ENCODE peak calls at places on chromosomes 6 and 20, in nine cellular contexts. One of them, this sample, is unnamed.

GRCh38 chr20:3658708-3659491 is 4.3 kb downstream of the GFRA4 start:
- DNase-seq in HTR-8/SVneo: no peak
- DNase-seq in iPS-NIHi11: no peak
- DNase-seq in fibroblast of lung: no peak
- DNase-seq in renal cortical epithelial cell: no peak
- DNase-seq in glutamatergic neuron: peak; percentile 41
- DNase-seq in Daoy: peak; percentile 15
- DNase-seq in nephron progenitor cell: no peak
- DNase-seq in activated T-cell treated with anti-CD3 and anti-CD28 coated beads for 4 hours: no peak
- DNase-seq in this sample: no peak

GRCh38 chr6:106448000-106448426 is 87.5 kb downstream of the CRYBG1 start:
- DNase-seq in HTR-8/SVneo: no peak
- DNase-seq in iPS-NIHi11: no peak
- DNase-seq in fibroblast of lung: no peak
- DNase-seq in renal cortical epithelial cell: peak; percentile 19
- DNase-seq in glutamatergic neuron: no peak
- DNase-seq in Daoy: no peak
- DNase-seq in nephron progenitor cell: no peak
- DNase-seq in activated T-cell treated with anti-CD3 and anti-CD28 coated beads for 4 hours: no peak
- DNase-seq in this sample: no peak

GRCh38 chr6:14903176-14904088 is 342.4 kb upstream of the JARID2 start:
- DNase-seq in HTR-8/SVneo: no peak
- DNase-seq in iPS-NIHi11: no peak
- DNase-seq in fibroblast of lung: no peak
- DNase-seq in renal cortical epithelial cell: no peak
- DNase-seq in glutamatergic neuron: no peak
- DNase-seq in Daoy: no peak
- DNase-seq in nephron progenitor cell: no peak
- DNase-seq in activated T-cell treated with anti-CD3 and anti-CD28 coated beads for 4 hours: no peak
- DNase-seq in this sample: no peak

GRCh38 chr6:30450908-30451818 is 38.1 kb upstream of the HLA-E start:
- DNase-seq in HTR-8/SVneo: no peak
- DNase-seq in iPS-NIHi11: peak; percentile 39
- DNase-seq in fibroblast of lung: peak; percentile 74
- DNase-seq in renal cortical epithelial cell: peak; percentile 71
- DNase-seq in glutamatergic neuron: no peak
- DNase-seq in Daoy: peak; percentile 81
- DNase-seq in nephron progenitor cell: peak; percentile 30
- DNase-seq in activated T-cell treated with anti-CD3 and anti-CD28 coated beads for 4 hours: no peak
- DNase-seq in this sample: no peak

GRCh38 chr6:44051516-44051915 is 75.7 kb downstream of the MRPL14 start:
- DNase-seq in HTR-8/SVneo: no peak
- DNase-seq in iPS-NIHi11: no peak
- DNase-seq in fibroblast of lung: peak; percentile 84
- DNase-seq in renal cortical epithelial cell: peak; percentile 92
- DNase-seq in glutamatergic neuron: no peak
- DNase-seq in Daoy: peak; percentile 93
- DNase-seq in nephron progenitor cell: no peak
- DNase-seq in activated T-cell treated with anti-CD3 and anti-CD28 coated beads for 4 hours: no peak
- DNase-seq in this sample: no peak

GRCh38 chr6:55617272-55617671 is 38.3 kb upstream of the HMGCLL1 start:
- DNase-seq in HTR-8/SVneo: no peak
- DNase-seq in iPS-NIHi11: peak; percentile 35
- DNase-seq in fibroblast of lung: peak; percentile 65
- DNase-seq in renal cortical epithelial cell: peak; percentile 34
- DNase-seq in glutamatergic neuron: no peak
- DNase-seq in Daoy: peak; percentile 51
- DNase-seq in nephron progenitor cell: peak; percentile 19
- DNase-seq in activated T-cell treated with anti-CD3 and anti-CD28 coated beads for 4 hours: no peak
- DNase-seq in this sample: no peak

GRCh38 chr6:71473908-71474307 is 185.3 kb downstream of the OGFRL1 start:
- DNase-seq in HTR-8/SVneo: no peak
- DNase-seq in iPS-NIHi11: no peak
- DNase-seq in fibroblast of lung: peak; percentile 95
- DNase-seq in renal cortical epithelial cell: peak; percentile 99
- DNase-seq in glutamatergic neuron: no peak
- DNase-seq in Daoy: peak; percentile 98
- DNase-seq in nephron progenitor cell: no peak
- DNase-seq in activated T-cell treated with anti-CD3 and anti-CD28 coated beads for 4 hours: no peak
- DNase-seq in this sample: no peak

GRCh38 chr6:72636786-72637185 is 14.9 kb downstream of the KCNQ5 start:
- DNase-seq in HTR-8/SVneo: no peak
- DNase-seq in iPS-NIHi11: no peak
- DNase-seq in fibroblast of lung: no peak
- DNase-seq in renal cortical epithelial cell: peak; percentile 37
- DNase-seq in glutamatergic neuron: no peak
- DNase-seq in Daoy: no peak
- DNase-seq in nephron progenitor cell: no peak
- DNase-seq in activated T-cell treated with anti-CD3 and anti-CD28 coated beads for 4 hours: no peak
- DNase-seq in this sample: no peak

GRCh38 chr6:34027939-34028441 is 117.9 kb downstream of the GRM4 start:
- DNase-seq in HTR-8/SVneo: no peak
- DNase-seq in iPS-NIHi11: no peak
- DNase-seq in fibroblast of lung: no peak
- DNase-seq in renal cortical epithelial cell: no peak
- DNase-seq in glutamatergic neuron: no peak
- DNase-seq in Daoy: no peak
- DNase-seq in nephron progenitor cell: no peak
- DNase-seq in activated T-cell treated with anti-CD3 and anti-CD28 coated beads for 4 hours: no peak
- DNase-seq in this sample: no peak

GRCh38 chr6:119174879-119175817 is 96.7 kb upstream of the FAM184A start:
- DNase-seq in HTR-8/SVneo: no peak
- DNase-seq in iPS-NIHi11: no peak
- DNase-seq in fibroblast of lung: peak; percentile 51
- DNase-seq in renal cortical epithelial cell: peak; percentile 41
- DNase-seq in glutamatergic neuron: no peak
- DNase-seq in Daoy: no peak
- DNase-seq in nephron progenitor cell: no peak
- DNase-seq in activated T-cell treated with anti-CD3 and anti-CD28 coated beads for 4 hours: no peak
- DNase-seq in this sample: no peak

GRCh38 chr6:108359901-108360882 is 65.3 kb downstream of the AFG1L start:
- DNase-seq in HTR-8/SVneo: no peak
- DNase-seq in iPS-NIHi11: no peak
- DNase-seq in fibroblast of lung: no peak
- DNase-seq in renal cortical epithelial cell: peak; percentile 25
- DNase-seq in glutamatergic neuron: no peak
- DNase-seq in Daoy: peak; percentile 5
- DNase-seq in nephron progenitor cell: no peak
- DNase-seq in activated T-cell treated with anti-CD3 and anti-CD28 coated beads for 4 hours: no peak
- DNase-seq in this sample: no peak

GRCh38 chr6:52573295-52573694 is 3.6 kb downstream of the TRAM2 start:
- DNase-seq in HTR-8/SVneo: peak; percentile 58
- DNase-seq in iPS-NIHi11: peak; percentile 28
- DNase-seq in fibroblast of lung: no peak
- DNase-seq in renal cortical epithelial cell: peak; percentile 62
- DNase-seq in glutamatergic neuron: no peak
- DNase-seq in Daoy: no peak
- DNase-seq in nephron progenitor cell: peak; percentile 16
- DNase-seq in activated T-cell treated with anti-CD3 and anti-CD28 coated beads for 4 hours: no peak
- DNase-seq in this sample: peak; percentile 63

GRCh38 chr6:93418113-93418447 is 1.3 kb downstream of the EPHA7 start:
- DNase-seq in HTR-8/SVneo: no peak
- DNase-seq in iPS-NIHi11: peak; percentile 6
- DNase-seq in fibroblast of lung: no peak
- DNase-seq in renal cortical epithelial cell: no peak
- DNase-seq in glutamatergic neuron: no peak
- DNase-seq in Daoy: no peak
- DNase-seq in nephron progenitor cell: no peak
- DNase-seq in activated T-cell treated with anti-CD3 and anti-CD28 coated beads for 4 hours: no peak
- DNase-seq in this sample: no peak

GRCh38 chr6:134557509-134557908 is 239.6 kb upstream of the SGK1 start:
- DNase-seq in HTR-8/SVneo: no peak
- DNase-seq in iPS-NIHi11: no peak
- DNase-seq in fibroblast of lung: no peak
- DNase-seq in renal cortical epithelial cell: no peak
- DNase-seq in glutamatergic neuron: no peak
- DNase-seq in Daoy: no peak
- DNase-seq in nephron progenitor cell: no peak
- DNase-seq in activated T-cell treated with anti-CD3 and anti-CD28 coated beads for 4 hours: no peak
- DNase-seq in this sample: no peak

GRCh38 chr20:14599613-14600012 is 262.2 kb upstream of the FLRT3 start:
- DNase-seq in HTR-8/SVneo: no peak
- DNase-seq in iPS-NIHi11: no peak
- DNase-seq in fibroblast of lung: no peak
- DNase-seq in renal cortical epithelial cell: no peak
- DNase-seq in glutamatergic neuron: no peak
- DNase-seq in Daoy: no peak
- DNase-seq in nephron progenitor cell: no peak
- DNase-seq in activated T-cell treated with anti-CD3 and anti-CD28 coated beads for 4 hours: no peak
- DNase-seq in this sample: no peak

GRCh38 chr6:113696960-113697359 is 160.2 kb upstream of the MARCKS start:
- DNase-seq in HTR-8/SVneo: no peak
- DNase-seq in iPS-NIHi11: no peak
- DNase-seq in fibroblast of lung: no peak
- DNase-seq in renal cortical epithelial cell: no peak
- DNase-seq in glutamatergic neuron: no peak
- DNase-seq in Daoy: no peak
- DNase-seq in nephron progenitor cell: no peak
- DNase-seq in activated T-cell treated with anti-CD3 and anti-CD28 coated beads for 4 hours: no peak
- DNase-seq in this sample: no peak

GRCh38 chr20:32634041-32634805 is 39.5 kb downstream of the C20orf203 start:
- DNase-seq in HTR-8/SVneo: no peak
- DNase-seq in iPS-NIHi11: no peak
- DNase-seq in fibroblast of lung: peak; percentile 45
- DNase-seq in renal cortical epithelial cell: no peak
- DNase-seq in glutamatergic neuron: no peak
- DNase-seq in Daoy: no peak
- DNase-seq in nephron progenitor cell: no peak
- DNase-seq in activated T-cell treated with anti-CD3 and anti-CD28 coated beads for 4 hours: no peak
- DNase-seq in this sample: no peak

GRCh38 chr6:148507774-148508173 is 165.1 kb downstream of the SASH1 start:
- DNase-seq in HTR-8/SVneo: no peak
- DNase-seq in iPS-NIHi11: no peak
- DNase-seq in fibroblast of lung: peak; percentile 79
- DNase-seq in renal cortical epithelial cell: no peak
- DNase-seq in glutamatergic neuron: no peak
- DNase-seq in Daoy: no peak
- DNase-seq in nephron progenitor cell: no peak
- DNase-seq in activated T-cell treated with anti-CD3 and anti-CD28 coated beads for 4 hours: no peak
- DNase-seq in this sample: no peak

GRCh38 chr20:37161830-37162549 is 17.1 kb upstream of the RPN2 start:
- DNase-seq in HTR-8/SVneo: no peak
- DNase-seq in iPS-NIHi11: no peak
- DNase-seq in fibroblast of lung: no peak
- DNase-seq in renal cortical epithelial cell: no peak
- DNase-seq in glutamatergic neuron: no peak
- DNase-seq in Daoy: peak; percentile 4
- DNase-seq in nephron progenitor cell: no peak
- DNase-seq in activated T-cell treated with anti-CD3 and anti-CD28 coated beads for 4 hours: no peak
- DNase-seq in this sample: no peak

GRCh38 chr6:39521826-39522377 is 199.4 kb upstream of the KCNK16 start:
- DNase-seq in HTR-8/SVneo: no peak
- DNase-seq in iPS-NIHi11: no peak
- DNase-seq in fibroblast of lung: no peak
- DNase-seq in renal cortical epithelial cell: no peak
- DNase-seq in glutamatergic neuron: no peak
- DNase-seq in Daoy: no peak
- DNase-seq in nephron progenitor cell: no peak
- DNase-seq in activated T-cell treated with anti-CD3 and anti-CD28 coated beads for 4 hours: no peak
- DNase-seq in this sample: no peak

GRCh38 chr6:156790711-156791110 is 13.5 kb downstream of the ARID1B start:
- DNase-seq in HTR-8/SVneo: no peak
- DNase-seq in iPS-NIHi11: no peak
- DNase-seq in fibroblast of lung: no peak
- DNase-seq in renal cortical epithelial cell: no peak
- DNase-seq in glutamatergic neuron: no peak
- DNase-seq in Daoy: no peak
- DNase-seq in nephron progenitor cell: no peak
- DNase-seq in activated T-cell treated with anti-CD3 and anti-CD28 coated beads for 4 hours: no peak
- DNase-seq in this sample: no peak

GRCh38 chr6:68427630-68428029 is 207.5 kb upstream of the ADGRB3 start:
- DNase-seq in HTR-8/SVneo: peak; percentile 4
- DNase-seq in iPS-NIHi11: no peak
- DNase-seq in fibroblast of lung: peak; percentile 45
- DNase-seq in renal cortical epithelial cell: peak; percentile 14
- DNase-seq in glutamatergic neuron: no peak
- DNase-seq in Daoy: no peak
- DNase-seq in nephron progenitor cell: no peak
- DNase-seq in activated T-cell treated with anti-CD3 and anti-CD28 coated beads for 4 hours: no peak
- DNase-seq in this sample: no peak

GRCh38 chr6:133062702-133063319 is 178.3 kb upstream of the EYA4 start:
- DNase-seq in HTR-8/SVneo: no peak
- DNase-seq in iPS-NIHi11: no peak
- DNase-seq in fibroblast of lung: peak; percentile 80
- DNase-seq in renal cortical epithelial cell: no peak
- DNase-seq in glutamatergic neuron: no peak
- DNase-seq in Daoy: no peak
- DNase-seq in nephron progenitor cell: no peak
- DNase-seq in activated T-cell treated with anti-CD3 and anti-CD28 coated beads for 4 hours: no peak
- DNase-seq in this sample: no peak

GRCh38 chr6:33607784-33608161 is 13.3 kb upstream of the ITPR3 start:
- DNase-seq in HTR-8/SVneo: no peak
- DNase-seq in iPS-NIHi11: peak; percentile 48
- DNase-seq in fibroblast of lung: no peak
- DNase-seq in renal cortical epithelial cell: no peak
- DNase-seq in glutamatergic neuron: no peak
- DNase-seq in Daoy: peak; percentile 30
- DNase-seq in nephron progenitor cell: no peak
- DNase-seq in activated T-cell treated with anti-CD3 and anti-CD28 coated beads for 4 hours: no peak
- DNase-seq in this sample: no peak

GRCh38 chr20:1569417-1569861 is 11.9 kb upstream of the SIRPD start:
- DNase-seq in HTR-8/SVneo: peak; percentile 75
- DNase-seq in iPS-NIHi11: no peak
- DNase-seq in fibroblast of lung: no peak
- DNase-seq in renal cortical epithelial cell: peak; percentile 83
- DNase-seq in glutamatergic neuron: no peak
- DNase-seq in Daoy: no peak
- DNase-seq in nephron progenitor cell: no peak
- DNase-seq in activated T-cell treated with anti-CD3 and anti-CD28 coated beads for 4 hours: no peak
- DNase-seq in this sample: no peak

GRCh38 chr6:170128811-170129681 is 161.8 kb downstream of the DLL1 start:
- DNase-seq in HTR-8/SVneo: no peak
- DNase-seq in iPS-NIHi11: no peak
- DNase-seq in fibroblast of lung: no peak
- DNase-seq in renal cortical epithelial cell: no peak
- DNase-seq in glutamatergic neuron: no peak
- DNase-seq in Daoy: no peak
- DNase-seq in nephron progenitor cell: no peak
- DNase-seq in activated T-cell treated with anti-CD3 and anti-CD28 coated beads for 4 hours: no peak
- DNase-seq in this sample: no peak

GRCh38 chr20:1038205-1038604 is 36.1 kb upstream of the RSPO4 start:
- DNase-seq in HTR-8/SVneo: no peak
- DNase-seq in iPS-NIHi11: no peak
- DNase-seq in fibroblast of lung: no peak
- DNase-seq in renal cortical epithelial cell: no peak
- DNase-seq in glutamatergic neuron: no peak
- DNase-seq in Daoy: no peak
- DNase-seq in nephron progenitor cell: no peak
- DNase-seq in activated T-cell treated with anti-CD3 and anti-CD28 coated beads for 4 hours: no peak
- DNase-seq in this sample: no peak

GRCh38 chr6:26311385-26312095 is 53.5 kb upstream of the BTN3A2 start:
- DNase-seq in HTR-8/SVneo: no peak
- DNase-seq in iPS-NIHi11: no peak
- DNase-seq in fibroblast of lung: peak; percentile 80
- DNase-seq in renal cortical epithelial cell: peak; percentile 73
- DNase-seq in glutamatergic neuron: no peak
- DNase-seq in Daoy: peak; percentile 84
- DNase-seq in nephron progenitor cell: peak; percentile 32
- DNase-seq in activated T-cell treated with anti-CD3 and anti-CD28 coated beads for 4 hours: peak; percentile 54
- DNase-seq in this sample: no peak

GRCh38 chr20:23318347-23318746 is 32.2 kb upstream of the NXT1 start:
- DNase-seq in HTR-8/SVneo: no peak
- DNase-seq in iPS-NIHi11: no peak
- DNase-seq in fibroblast of lung: no peak
- DNase-seq in renal cortical epithelial cell: no peak
- DNase-seq in glutamatergic neuron: no peak
- DNase-seq in Daoy: no peak
- DNase-seq in nephron progenitor cell: no peak
- DNase-seq in activated T-cell treated with anti-CD3 and anti-CD28 coated beads for 4 hours: no peak
- DNase-seq in this sample: no peak

GRCh38 chr20:3092611-3093379 is 8.3 kb upstream of the AVP start:
- DNase-seq in HTR-8/SVneo: no peak
- DNase-seq in iPS-NIHi11: peak; percentile 61
- DNase-seq in fibroblast of lung: no peak
- DNase-seq in renal cortical epithelial cell: no peak
- DNase-seq in glutamatergic neuron: no peak
- DNase-seq in Daoy: no peak
- DNase-seq in nephron progenitor cell: peak; percentile 48
- DNase-seq in activated T-cell treated with anti-CD3 and anti-CD28 coated beads for 4 hours: peak; percentile 37
- DNase-seq in this sample: no peak

GRCh38 chr6:10883312-10884244 is 1.7 kb upstream of the GCM2 start:
- DNase-seq in HTR-8/SVneo: no peak
- DNase-seq in iPS-NIHi11: no peak
- DNase-seq in fibroblast of lung: no peak
- DNase-seq in renal cortical epithelial cell: no peak
- DNase-seq in glutamatergic neuron: no peak
- DNase-seq in Daoy: no peak
- DNase-seq in nephron progenitor cell: no peak
- DNase-seq in activated T-cell treated with anti-CD3 and anti-CD28 coated beads for 4 hours: no peak
- DNase-seq in this sample: peak; percentile 26